ENCODE peak calls at places on chromosomes 12 and 14, in nine cellular contexts. Z, K, U, P, N, M, Q, T and R are unnamed samples.

GRCh38 chr14:52003324-52003723 is 14.0 kb downstream of the RTRAF start:
- DNase-seq in Z (peak; percentile 91), K (no peak), U (no peak), P (no peak), N (no peak), M (no peak), Q (no peak), T (no peak), R (no peak)

GRCh38 chr12:48601013-48601756 is 31.3 kb upstream of the LALBA start:
- DNase-seq in Z (peak; percentile 65), K (no peak), U (no peak), P (no peak), N (peak; percentile 80), M (no peak), Q (peak; percentile 40), T (no peak), R (no peak)

GRCh38 chr12:86044396-86044795 is 170.3 kb downstream of the NTS start:
- DNase-seq in Z (no peak), K (no peak), U (no peak), P (no peak), N (no peak), M (no peak), Q (no peak), T (no peak), R (no peak)

GRCh38 chr12:57233357-57234232 is 4.1 kb downstream of the SHMT2 start:
- DNase-seq in Z (peak; percentile 87), K (no peak), U (no peak), P (no peak), N (no peak), M (no peak), Q (no peak), T (no peak), R (no peak)

GRCh38 chr12:89636054-89636775 is 72.4 kb downstream of the ATP2B1 start:
- DNase-seq in Z (peak; percentile 58), K (no peak), U (no peak), P (no peak), N (no peak), M (peak; percentile 23), Q (no peak), T (no peak), R (no peak)

GRCh38 chr12:126874427-126875026 is 1392.4 kb upstream of the TMEM132C start:
- DNase-seq in Z (peak; percentile 7), K (peak; percentile 14), U (peak; percentile 33), P (peak; percentile 64), N (peak; percentile 70), M (no peak), Q (peak; percentile 66), T (peak; percentile 73), R (peak; percentile 86)

GRCh38 chr14:55605793-55606192 is 25.8 kb downstream of the KTN1 start:
- DNase-seq in Z (peak; percentile 47), K (no peak), U (no peak), P (no peak), N (peak; percentile 63), M (no peak), Q (no peak), T (peak; percentile 32), R (no peak)

GRCh38 chr12:118428643-118429042 is 52.3 kb downstream of the SUDS3 start:
- DNase-seq in Z (no peak), K (no peak), U (no peak), P (no peak), N (no peak), M (no peak), Q (no peak), T (no peak), R (no peak)

GRCh38 chr12:87381747-87382146 is 647.5 kb downstream of the C12orf50 start:
- DNase-seq in Z (no peak), K (no peak), U (no peak), P (no peak), N (no peak), M (no peak), Q (no peak), T (no peak), R (no peak)

GRCh38 chr12:39990122-39991101 is 115.5 kb downstream of the SLC2A13 start:
- DNase-seq in Z (peak; percentile 50), K (peak; percentile 5), U (peak; percentile 30), P (peak; percentile 46), N (peak; percentile 64), M (peak; percentile 2), Q (peak; percentile 41), T (peak; percentile 42), R (no peak)

GRCh38 chr12:11815397-11815796 is 165.9 kb downstream of the ETV6 start:
- DNase-seq in Z (no peak), K (no peak), U (no peak), P (no peak), N (no peak), M (no peak), Q (no peak), T (no peak), R (no peak)

GRCh38 chr12:44942714-44943113 is 66.6 kb upstream of the NELL2 start:
- DNase-seq in Z (no peak), K (no peak), U (no peak), P (no peak), N (no peak), M (no peak), Q (no peak), T (no peak), R (no peak)

GRCh38 chr14:104352493-104353220 is 214.3 kb downstream of the KIF26A start:
- DNase-seq in Z (no peak), K (no peak), U (no peak), P (no peak), N (no peak), M (no peak), Q (no peak), T (no peak), R (no peak)

GRCh38 chr12:53624453-53624852 is 1.7 kb downstream of the ATF7 start:
- DNase-seq in Z (peak; percentile 65), K (no peak), U (no peak), P (no peak), N (no peak), M (peak; percentile 26), Q (no peak), T (no peak), R (no peak)

GRCh38 chr12:11825278-11825677 is 175.8 kb downstream of the ETV6 start:
- DNase-seq in Z (no peak), K (no peak), U (no peak), P (no peak), N (no peak), M (no peak), Q (no peak), T (no peak), R (no peak)

GRCh38 chr14:50055461-50056228 is 60.7 kb downstream of the VCPKMT start:
- DNase-seq in Z (no peak), K (no peak), U (no peak), P (no peak), N (peak; percentile 39), M (no peak), Q (no peak), T (no peak), R (no peak)

GRCh38 chr14:101128478-101129450 is 225.2 kb upstream of the RTL1 start:
- DNase-seq in Z (no peak), K (no peak), U (no peak), P (no peak), N (no peak), M (no peak), Q (no peak), T (no peak), R (peak; percentile 74)

GRCh38 chr14:72699852-72700257 is 194.0 kb downstream of the DPF3 start:
- DNase-seq in Z (peak; percentile 43), K (no peak), U (no peak), P (no peak), N (no peak), M (peak; percentile 51), Q (no peak), T (no peak), R (no peak)

GRCh38 chr12:89693639-89694202 is 14.9 kb downstream of the ATP2B1 start:
- DNase-seq in Z (no peak), K (no peak), U (no peak), P (no peak), N (no peak), M (no peak), Q (no peak), T (no peak), R (no peak)

GRCh38 chr12:72057330-72057911 is 118.8 kb downstream of the TPH2 start:
- DNase-seq in Z (peak; percentile 17), K (no peak), U (no peak), P (no peak), N (no peak), M (no peak), Q (no peak), T (peak; percentile 9), R (no peak)

GRCh38 chr14:96121660-96122395 is 82.7 kb downstream of the C14orf132 start:
- DNase-seq in Z (peak; percentile 92), K (no peak), U (no peak), P (no peak), N (no peak), M (peak; percentile 81), Q (no peak), T (no peak), R (no peak)

GRCh38 chr14:103315368-103315911 is 18.6 kb upstream of the EIF5 start:
- DNase-seq in Z (peak; percentile 77), K (no peak), U (no peak), P (no peak), N (no peak), M (peak; percentile 30), Q (no peak), T (no peak), R (no peak)

GRCh38 chr12:46609281-46609623 is 216.5 kb downstream of the SLC38A4 start:
- DNase-seq in Z (no peak), K (no peak), U (no peak), P (no peak), N (no peak), M (no peak), Q (no peak), T (no peak), R (no peak)

GRCh38 chr14:101457177-101457935 is 103.9 kb upstream of the DIO3 start:
- DNase-seq in Z (no peak), K (no peak), U (no peak), P (no peak), N (peak; percentile 59), M (no peak), Q (peak; percentile 11), T (no peak), R (no peak)

GRCh38 chr12:75863475-75863874 is 168.1 kb downstream of the PHLDA1 start:
- DNase-seq in Z (no peak), K (no peak), U (no peak), P (no peak), N (no peak), M (no peak), Q (no peak), T (peak; percentile 79), R (no peak)

GRCh38 chr14:23147676-23148075 is 28.6 kb upstream of the CEBPE start:
- DNase-seq in Z (peak; percentile 43), K (no peak), U (no peak), P (no peak), N (no peak), M (peak; percentile 27), Q (no peak), T (peak; percentile 24), R (no peak)

GRCh38 chr12:109797905-109798669 is 35.1 kb downstream of the TRPV4 start:
- DNase-seq in Z (peak; percentile 8), K (peak; percentile 26), U (no peak), P (peak; percentile 40), N (peak; percentile 64), M (no peak), Q (no peak), T (no peak), R (no peak)

GRCh38 chr14:96263347-96264199 is 7.6 kb downstream of the BDKRB1 start:
- DNase-seq in Z (no peak), K (no peak), U (no peak), P (no peak), N (no peak), M (no peak), Q (no peak), T (peak; percentile 20), R (no peak)

GRCh38 chr12:2673966-2674810 is 120.6 kb upstream of the FKBP4 start:
- DNase-seq in Z (no peak), K (no peak), U (no peak), P (no peak), N (peak; percentile 69), M (no peak), Q (no peak), T (no peak), R (no peak)

GRCh38 chr14:34051966-34052657 is 101.2 kb upstream of the EGLN3 start:
- DNase-seq in Z (peak; percentile 79), K (no peak), U (no peak), P (no peak), N (no peak), M (no peak), Q (no peak), T (peak; percentile 90), R (peak; percentile 82)